ENCODE peak calls at places on chromosome 19, in nine cellular contexts. M, I, G, N, S, Q, K, X and Y are unnamed samples. For H3K4me1, the result is how much of the 10 kb centered on the place peaks cover.

GRCh38 chr19:58466089-58466759 is 656 bp upstream of the ZNF324 start:
- DNase-seq in M (no peak), I (no peak), G (no peak), N (no peak), S (no peak), Q (no peak), K (no peak), X (no peak), Y (no peak)

GRCh38 chr19:30090476-30090875 is 148.4 kb downstream of the URI1 start:
- DNase-seq in M (no peak), I (no peak), G (no peak), N (no peak), S (no peak), Q (peak), K (no peak), X (no peak), Y (no peak)

GRCh38 chr19:42247631-42248199 is 5.3 kb upstream of the GSK3A start:
- DNase-seq in M (no peak), I (no peak), G (peak), N (peak), S (no peak), Q (no peak), K (no peak), X (no peak), Y (no peak)

GRCh38 chr19:10936661-10937084 is 8.1 kb downstream of the TIMM29 start:
- DNase-seq in M (no peak), I (peak), G (peak), N (peak), S (no peak), Q (no peak), K (peak), X (no peak), Y (peak)

GRCh38 chr19:7360393-7360984 is 11.8 kb downstream of the ARHGEF18 start:
- DNase-seq in M (no peak), I (no peak), G (no peak), N (peak), S (no peak), Q (no peak), K (no peak), X (no peak), Y (no peak)

GRCh38 chr19:15122331-15123030 is 15.3 kb downstream of the SYDE1 start:
- DNase-seq in M (no peak), I (peak), G (no peak), N (no peak), S (no peak), Q (no peak), K (no peak), X (no peak), Y (no peak)

GRCh38 chr19:46634045-46634655 is 1.9 kb downstream of the GNG8 start:
- DNase-seq in M (peak), I (peak), G (peak), N (peak), S (peak), Q (peak), K (peak), X (peak), Y (no peak)

GRCh38 chr19:15292847-15293582 is 39.3 kb downstream of the BRD4 start:
- DNase-seq in M (no peak), I (no peak), G (no peak), N (no peak), S (no peak), Q (no peak), K (no peak), X (no peak), Y (no peak)

GRCh38 chr19:49017666-49018351 is 918 bp upstream of the LHB start:
- DNase-seq in M (peak), I (peak), G (peak), N (no peak), S (no peak), Q (peak), K (no peak), X (peak), Y (no peak)

GRCh38 chr19:42553292-42554045 is 25.2 kb upstream of the CEACAM1 start:
- DNase-seq in M (peak), I (no peak), G (no peak), N (no peak), S (no peak), Q (no peak), K (no peak), X (no peak), Y (no peak)

GRCh38 chr19:48954011-48954594 is 572 bp upstream of the BAX start:
- DNase-seq in M (no peak), I (peak), G (no peak), N (peak), S (no peak), Q (no peak), K (no peak), X (no peak), Y (no peak)

GRCh38 chr19:54203151-54203611 is 2.5 kb downstream of the RPS9 start:
- DNase-seq in M (no peak), I (no peak), G (no peak), N (no peak), S (no peak), Q (no peak), K (peak), X (no peak), Y (no peak)
- H3K4me3 ChIP-seq in M (no peak), I (no peak), G (peak), N (no peak), S (no peak), Q (peak), K (peak), X (no peak), Y (no peak)

GRCh38 chr19:17695198-17695597 is 7.0 kb upstream of the UNC13A start:
- DNase-seq in M (no peak), I (no peak), G (no peak), N (no peak), S (no peak), Q (no peak), K (no peak), X (no peak), Y (no peak)
- H3K27ac ChIP-seq in M (no peak), I (no peak), G (no peak), N (no peak), S (no peak), Q (no peak), K (no peak), X (no peak), Y (no peak)

GRCh38 chr19:2482354-2483038 is 6.6 kb downstream of the GADD45B start:
- DNase-seq in M (no peak), I (no peak), G (no peak), N (no peak), S (no peak), Q (no peak), K (no peak), X (no peak), Y (no peak)
- H3K4me1 ChIP-seq in M (under half), I (under half), G (under half), N (under half), S (under half), Q (under half), K (under half), X (under half), Y (under half)

GRCh38 chr19:21505459-21506393 is at the start of gene ZNF429:
- DNase-seq in M (peak), I (peak), G (peak), N (peak), S (peak), Q (peak), K (peak), X (peak), Y (peak)
- H3K4me3 ChIP-seq in M (peak), I (peak), G (peak), N (peak), S (peak), Q (peak), K (no peak), X (peak), Y (peak)

GRCh38 chr19:14002571-14003278 is 3.4 kb downstream of the RFX1 start:
- DNase-seq in M (no peak), I (no peak), G (peak), N (no peak), S (no peak), Q (no peak), K (no peak), X (no peak), Y (no peak)

GRCh38 chr19:13998426-13998825 is 7.7 kb downstream of the RFX1 start:
- DNase-seq in M (no peak), I (no peak), G (no peak), N (no peak), S (no peak), Q (no peak), K (no peak), X (no peak), Y (no peak)

GRCh38 chr19:13999085-13999484 is 7.0 kb downstream of the RFX1 start:
- DNase-seq in M (no peak), I (no peak), G (peak), N (no peak), S (no peak), Q (no peak), K (no peak), X (no peak), Y (no peak)

GRCh38 chr19:14003279-14004051 is 2.7 kb downstream of the RFX1 start:
- DNase-seq in M (no peak), I (peak), G (peak), N (no peak), S (no peak), Q (no peak), K (no peak), X (no peak), Y (no peak)

GRCh38 chr19:14000691-14001365 is 5.3 kb downstream of the RFX1 start:
- DNase-seq in M (no peak), I (no peak), G (no peak), N (no peak), S (no peak), Q (peak), K (no peak), X (no peak), Y (no peak)
- H3K27ac ChIP-seq in M (no peak), I (no peak), G (no peak), N (no peak), S (peak), Q (peak), K (no peak), X (peak), Y (no peak)